ENCODE peak calls at places on chromosomes 2 and 18, in five cellular contexts. Z is ovary, N is substantia nigra, F is neural progenitor cell, Y is heart right ventricle. L is an unnamed sample.
A peak's percentile ranks its signal among the peaks of the same experiment; 100 is the strongest.

GRCh38 chr2:241540391-241540765 is 18.2 kb upstream of the BOK start:
- DNase-seq in Z (no peak), N (no peak), F (no peak), Y (no peak), L (no peak)

GRCh38 chr2:150385211-150385610 is 102.3 kb downstream of the RND3 start:
- DNase-seq in Z (no peak), N (no peak), F (no peak), Y (no peak), L (no peak)

GRCh38 chr2:145040433-145040832 is 520.5 kb upstream of the ZEB2 start:
- DNase-seq in Z (no peak), N (no peak), F (no peak), Y (no peak), L (no peak)

GRCh38 chr2:134491796-134492441 is 226.9 kb downstream of the TMEM163 start:
- DNase-seq in Z (no peak), N (no peak), F (no peak), Y (no peak), L (peak; percentile 23)

GRCh38 chr2:238920601-238921001 is 72.7 kb downstream of the TWIST2 start:
- DNase-seq in Z (peak; percentile 15), N (no peak), F (no peak), Y (no peak), L (no peak)

GRCh38 chr2:161400076-161400475 is 16.0 kb upstream of the TBR1 start:
- DNase-seq in Z (no peak), N (no peak), F (no peak), Y (no peak), L (no peak)

GRCh38 chr2:45814528-45814927 is 163.1 kb downstream of the PRKCE start:
- DNase-seq in Z (no peak), N (no peak), F (no peak), Y (peak; percentile 37), L (no peak)

GRCh38 chr18:23826850-23827620 is 137.8 kb downstream of the LAMA3 start:
- DNase-seq in Z (no peak), N (no peak), F (no peak), Y (no peak), L (no peak)

GRCh38 chr2:62099523-62100175 is 96.3 kb upstream of the B3GNT2 start:
- DNase-seq in Z (no peak), N (no peak), F (no peak), Y (no peak), L (no peak)

GRCh38 chr2:231532189-231533035 is 2.2 kb upstream of the NMUR1 start:
- DNase-seq in Z (no peak), N (no peak), F (no peak), Y (no peak), L (no peak)

GRCh38 chr18:55900380-55900779 is 312.4 kb upstream of the TCF4 start:
- DNase-seq in Z (no peak), N (no peak), F (no peak), Y (no peak), L (no peak)

GRCh38 chr2:29590211-29590610 is 331.2 kb downstream of the ALK start:
- DNase-seq in Z (no peak), N (no peak), F (no peak), Y (no peak), L (no peak)

GRCh38 chr2:6352906-6353515 is 512.7 kb downstream of the CMPK2 start:
- DNase-seq in Z (no peak), N (no peak), F (peak; percentile 72), Y (peak; percentile 22), L (peak; percentile 81)

DNA sequence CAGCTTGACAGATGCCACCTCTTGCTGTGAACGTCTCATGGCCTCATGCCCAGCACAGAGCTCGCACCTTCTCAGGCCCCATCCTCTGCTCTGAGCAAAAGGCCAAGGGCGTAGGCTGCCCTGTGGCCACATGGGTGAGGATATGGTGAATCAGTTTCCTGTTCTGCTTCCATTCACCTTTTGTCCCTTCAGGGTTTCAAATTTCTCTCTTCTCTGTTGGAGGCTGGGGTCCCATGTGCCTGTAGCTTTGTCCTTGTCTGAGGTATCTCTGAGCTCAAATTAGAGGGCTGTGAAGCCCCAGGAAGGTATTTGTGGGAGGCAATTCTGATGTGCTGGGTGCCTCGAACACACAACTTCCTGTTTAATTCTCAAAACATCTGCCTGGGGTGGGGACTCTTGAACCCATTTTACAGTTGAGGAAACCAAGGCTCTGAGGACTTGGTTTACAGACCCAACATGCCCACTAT is 29.0 kb downstream of the ZAP70 start:
- DNase-seq in Z (no peak), N (no peak), F (no peak), Y (no peak), L (no peak)
- H3K27ac ChIP-seq in Z (no peak overlapping the region), N (no peak overlapping the region), F (no peak overlapping the region), Y (no peak overlapping the region), L (no peak overlapping the region)

GRCh38 chr2:218631837-218632236 is 24.1 kb downstream of the PLCD4 start:
- DNase-seq in Z (no peak), N (no peak), F (no peak), Y (peak; percentile 18), L (peak; percentile 38)
- H3K27ac ChIP-seq in Z (no peak overlapping the region), N (no peak overlapping the region), F (no peak overlapping the region), Y (peak overlapping the region; percentile 24), L (no peak overlapping the region)

DNA sequence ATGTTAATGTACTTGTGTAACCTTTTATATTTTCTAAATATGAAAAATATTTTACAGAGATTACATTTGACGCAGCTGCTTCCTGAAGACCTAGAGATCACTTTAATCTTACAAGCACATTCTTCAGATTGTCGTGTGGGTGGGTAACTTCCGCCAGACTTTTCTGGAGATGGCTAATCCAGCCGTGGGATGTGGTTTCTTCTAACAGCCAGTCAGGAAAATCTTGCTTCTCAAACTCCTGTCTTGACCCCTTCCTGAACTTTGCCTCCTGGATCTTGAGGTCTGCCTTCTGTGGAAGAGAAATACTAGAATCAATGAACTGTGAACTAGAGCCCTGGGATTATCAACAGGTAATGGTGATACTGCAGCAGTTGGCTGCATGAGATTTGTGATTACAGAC is 401.6 kb upstream of the TNP1 start:
- DNase-seq in Z (no peak), N (no peak), F (no peak), Y (peak; percentile 27), L (peak; percentile 41)
- H3K27ac ChIP-seq in Z (no peak overlapping the region), N (no peak overlapping the region), F (no peak overlapping the region), Y (no peak overlapping the region), L (no peak overlapping the region)

DNA sequence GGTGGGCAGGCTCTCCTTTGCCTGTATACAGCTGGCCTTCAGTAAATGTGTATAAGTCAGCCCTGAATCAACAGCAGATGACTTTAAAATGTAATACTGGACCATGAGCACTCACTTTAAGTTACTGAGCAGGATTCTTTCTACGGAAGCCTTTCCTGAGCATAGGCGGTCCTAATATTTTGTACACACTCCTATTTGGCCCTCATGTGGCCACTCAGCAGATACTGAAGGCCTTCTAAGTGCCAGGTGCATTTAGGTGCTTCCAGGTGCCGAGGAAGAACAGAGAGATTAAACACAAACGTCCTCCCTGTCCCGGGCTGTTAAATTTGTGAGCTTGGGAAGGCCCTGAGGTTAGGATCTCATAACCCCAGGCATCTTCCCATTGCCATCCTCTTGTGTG is 27.0 kb downstream of the UXS1 start:
- DNase-seq in Z (no peak), N (no peak), F (no peak), Y (no peak), L (no peak)
- H3K27ac ChIP-seq in Z (no peak overlapping the region), N (no peak overlapping the region), F (no peak overlapping the region), Y (no peak overlapping the region), L (no peak overlapping the region)

GRCh38 chr18:37452697-37453385 is 112.8 kb downstream of the CELF4 start:
- DNase-seq in Z (peak; percentile 49), N (no peak), F (no peak), Y (no peak), L (no peak)

GRCh38 chr18:37452015-37452414 is 113.6 kb downstream of the CELF4 start:
- DNase-seq in Z (no peak), N (no peak), F (no peak), Y (no peak), L (no peak)

GRCh38 chr18:37451239-37451825 is 114.3 kb downstream of the CELF4 start:
- DNase-seq in Z (no peak), N (no peak), F (no peak), Y (no peak), L (no peak)

GRCh38 chr18:37456395-37456794 is 109.2 kb downstream of the CELF4 start:
- DNase-seq in Z (no peak), N (no peak), F (no peak), Y (no peak), L (no peak)

DNA sequence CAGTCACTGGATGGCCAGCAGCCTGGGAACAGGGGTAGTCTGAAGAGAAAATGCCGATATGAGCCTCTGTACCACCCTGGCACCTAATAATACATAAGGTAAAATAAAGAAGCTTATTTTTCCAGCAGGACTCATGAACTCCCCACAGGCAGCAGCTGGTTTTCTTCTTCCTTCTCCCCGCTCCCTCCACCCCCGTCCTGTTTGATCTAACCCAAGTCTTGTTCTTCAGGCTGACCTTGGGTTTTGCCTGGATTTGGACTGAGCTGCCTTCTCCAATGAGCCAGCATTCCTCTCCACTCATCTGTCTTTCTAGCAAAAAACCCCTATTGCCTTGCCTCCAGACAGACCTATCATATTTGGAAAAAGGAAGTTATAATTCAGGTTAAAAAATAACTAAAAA is 111.8 kb downstream of the CELF4 start:
- DNase-seq in Z (peak; percentile 73), N (no peak), F (no peak), Y (no peak), L (no peak)
- H3K27ac ChIP-seq in Z (peak overlapping the region; percentile 41), N (no peak overlapping the region), F (no peak overlapping the region), Y (no peak overlapping the region), L (no peak overlapping the region)

L was measured in A673.